ENCODE peak calls at places on chromosomes 7 and 10, in seven cellular contexts. X is SK-N-SH, R is GM12892, A is HepG2, W is K562, J is H1, G is GM12878. C is an unnamed sample.

GRCh38 chr7:97555845-97556431 is 175.9 kb upstream of the TAC1 start:
- DNase-seq in J (no peak), X (no peak), W (no peak), A (no peak), G (no peak), R (no peak), C (no peak)

GRCh38 chr7:50730459-50731400 is 52.0 kb downstream of the GRB10 start:
- DNase-seq in X (no peak), W (no peak), G (no peak), R (no peak), A (peak), J (no peak), C (no peak)

GRCh38 chr7:44284216-44284615 is 41.2 kb downstream of the CAMK2B start:
- DNase-seq in J (no peak), X (peak), W (no peak), G (no peak), A (no peak), R (no peak), C (no peak)

GRCh38 chr7:104883718-104884452 is 130.1 kb upstream of the KMT2E start:
- DNase-seq in R (peak), X (peak), J (peak), W (peak), A (peak), G (peak), C (peak)

GRCh38 chr7:91713669-91714068 is 166.8 kb downstream of the MTERF1 start:
- DNase-seq in X (no peak), J (no peak), R (no peak), G (no peak), A (no peak), W (no peak), C (no peak)

GRCh38 chr7:40147371-40148246 is 12.8 kb downstream of the SUGCT start:
- DNase-seq in W (no peak), J (no peak), A (no peak), X (no peak), G (no peak), R (no peak), C (no peak)

GRCh38 chr10:42523098-42523497 is 115.3 kb downstream of the ZNF33B start:
- DNase-seq in X (no peak), J (no peak), R (no peak), G (no peak), W (no peak), A (no peak), C (no peak)

GRCh38 chr7:12692035-12692434 is 4.6 kb downstream of the ARL4A start:
- DNase-seq in A (no peak), G (no peak), J (no peak), X (no peak), W (no peak), R (no peak), C (no peak)

GRCh38 chr7:85475071-85475470 is 288.2 kb upstream of the SEMA3D start:
- DNase-seq in W (no peak), R (no peak), G (no peak), X (no peak), J (no peak), A (no peak), C (no peak)

GRCh38 chr10:124697837-124698559 is 46.2 kb downstream of the FAM53B start:
- DNase-seq in W (no peak), A (no peak), R (no peak), J (no peak), X (no peak), G (no peak), C (no peak)

GRCh38 chr7:57403601-57404342 is 46.2 kb upstream of the ZNF716 start:
- DNase-seq in A (no peak), W (peak), J (no peak), X (peak), R (no peak), G (no peak), C (no peak)

GRCh38 chr10:62728479-62728878 is 76.0 kb upstream of the ADO start:
- DNase-seq in X (no peak), J (no peak), W (no peak), A (no peak), G (no peak), R (no peak), C (no peak)

GRCh38 chr10:9645404-9645803 is 1372.3 kb upstream of the CELF2 start:
- DNase-seq in W (no peak), X (no peak), J (no peak), G (no peak), A (no peak), R (no peak), C (no peak)

GRCh38 chr7:142873281-142873784 is 12.2 kb downstream of the TRPV6 start:
- DNase-seq in G (no peak), R (peak), W (peak), J (no peak), A (no peak), X (peak), C (peak)

GRCh38 chr10:97063271-97063982 is 122.3 kb downstream of the SLIT1 start:
- DNase-seq in W (no peak), R (no peak), J (no peak), G (no peak), A (no peak), X (no peak), C (no peak)

GRCh38 chr7:38057829-38058228 is 120.2 kb upstream of the STARD3NL start:
- DNase-seq in J (no peak), A (no peak), X (no peak), R (no peak), W (no peak), G (no peak), C (no peak)

GRCh38 chr7:97015787-97016391 is 8.7 kb downstream of the DLX5 start:
- DNase-seq in X (no peak), J (no peak), G (no peak), A (peak), W (no peak), R (no peak), C (no peak)

GRCh38 chr10:78520737-78521430 is 487.2 kb downstream of the RPS24 start:
- DNase-seq in X (no peak), G (no peak), W (peak), R (no peak), J (peak), A (peak), C (no peak)

GRCh38 chr7:117014673-117015133 is 61.4 kb downstream of the ST7 start:
- DNase-seq in G (no peak), W (peak), J (no peak), R (no peak), X (peak), A (no peak), C (no peak)

GRCh38 chr10:17222329-17222728 is 5.7 kb upstream of the VIM start:
- DNase-seq in X (no peak), G (no peak), W (no peak), R (no peak), J (no peak), A (no peak), C (no peak)

GRCh38 chr7:18402488-18403183 is 92.9 kb upstream of the HDAC9 start:
- DNase-seq in G (no peak), R (no peak), J (no peak), A (no peak), X (no peak), W (no peak), C (no peak)

GRCh38 chr10:122112625-122113160 is 123.7 kb downstream of the TACC2 start:
- DNase-seq in R (no peak), W (peak), A (peak), G (no peak), X (peak), J (peak), C (no peak)

GRCh38 chr10:62374862-62375710 is 917 bp downstream of the ZNF365 start:
- DNase-seq in X (peak), J (no peak), R (no peak), G (no peak), A (no peak), W (no peak), C (no peak)

GRCh38 chr10:75111367-75111905 is at the start of gene SAMD8:
- DNase-seq in W (peak), R (peak), G (peak), X (peak), J (peak), A (peak), C (peak)

GRCh38 chr7:19984231-19984632 is 210.8 kb upstream of the TMEM196 start:
- DNase-seq in R (no peak), X (no peak), W (peak), G (no peak), A (no peak), J (no peak), C (no peak)

GRCh38 chr7:150371131-150371995 is 2.7 kb downstream of the REPIN1 start:
- DNase-seq in G (no peak), A (no peak), X (no peak), R (no peak), J (no peak), W (no peak), C (no peak)

GRCh38 chr10:99172950-99173349 is 62.7 kb downstream of the HPSE2 start:
- DNase-seq in J (no peak), G (no peak), X (no peak), A (no peak), R (no peak), W (no peak), C (no peak)

GRCh38 chr10:129277080-129277479 is 190.0 kb upstream of the MGMT start:
- DNase-seq in G (no peak), J (no peak), R (no peak), W (no peak), A (no peak), X (no peak), C (no peak)

GRCh38 chr10:124125305-124126116 is 32.1 kb upstream of the CHST15 start:
- DNase-seq in X (no peak), R (no peak), G (no peak), A (peak), J (no peak), W (no peak), C (no peak)

GRCh38 chr10:34299105-34299611 is 515.9 kb downstream of the PARD3 start:
- DNase-seq in A (no peak), G (no peak), R (no peak), X (no peak), W (no peak), J (no peak), C (no peak)

GRCh38 chr10:70998086-70998485 is 109.7 kb upstream of the PCBD1 start:
- DNase-seq in R (no peak), A (no peak), J (no peak), X (no peak), W (no peak), G (no peak), C (no peak)

GRCh38 chr10:78726171-78726570 is 342.6 kb upstream of the ZMIZ1 start:
- DNase-seq in R (no peak), A (no peak), X (no peak), J (no peak), W (no peak), G (no peak), C (no peak)

DNA sequence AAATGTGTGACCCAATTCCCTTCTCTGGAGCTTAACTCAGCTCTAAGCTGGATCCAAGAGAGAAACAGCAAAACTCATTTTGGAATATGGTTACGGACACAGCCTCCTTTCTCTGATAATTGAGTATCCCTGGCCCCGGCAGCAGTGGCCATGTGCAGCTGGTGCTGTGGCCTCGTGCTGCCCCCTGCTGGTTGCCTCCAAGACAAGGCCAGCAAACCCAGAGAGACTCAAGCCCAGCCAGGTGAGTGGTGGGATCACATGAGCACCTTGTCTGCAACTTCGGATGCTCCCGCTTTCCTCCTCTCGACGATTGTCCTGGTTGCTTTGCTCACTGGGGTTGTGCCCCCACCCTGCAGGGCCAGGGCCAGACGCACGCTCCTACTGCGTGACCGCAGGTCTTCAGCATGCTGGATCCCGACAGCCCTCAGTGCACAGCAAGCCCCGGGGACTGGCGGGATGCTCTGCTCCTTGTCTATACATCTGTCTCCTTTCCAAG is 19.4 kb downstream of the SFTPD start:
- DNase-seq in R (peak), G (no peak), J (peak), A (peak), W (peak), X (peak), C (peak)
- TF ChIP-seq TAF1 in R (no peak), G (no peak), J (no peak), A (no peak), W (no peak), X (no peak), C (no peak)

GRCh38 chr7:2048531-2048930 is 184.2 kb downstream of the MAD1L1 start:
- DNase-seq in X (no peak), R (no peak), A (no peak), G (no peak), W (no peak), J (no peak), C (no peak)
- TF ChIP-seq POLR2AphosphoS5 in X (no peak), R (no peak), A (no peak), G (no peak), W (no peak), J (no peak), C (no peak)

GRCh38 chr10:48878091-48878490 is 61.5 kb downstream of the LRRC18 start:
- DNase-seq in J (no peak), R (no peak), A (no peak), G (no peak), W (no peak), X (no peak), C (no peak)
- TF ChIP-seq TAF1 in J (no peak), R (no peak), A (no peak), G (no peak), W (no peak), X (no peak), C (no peak)

DNA sequence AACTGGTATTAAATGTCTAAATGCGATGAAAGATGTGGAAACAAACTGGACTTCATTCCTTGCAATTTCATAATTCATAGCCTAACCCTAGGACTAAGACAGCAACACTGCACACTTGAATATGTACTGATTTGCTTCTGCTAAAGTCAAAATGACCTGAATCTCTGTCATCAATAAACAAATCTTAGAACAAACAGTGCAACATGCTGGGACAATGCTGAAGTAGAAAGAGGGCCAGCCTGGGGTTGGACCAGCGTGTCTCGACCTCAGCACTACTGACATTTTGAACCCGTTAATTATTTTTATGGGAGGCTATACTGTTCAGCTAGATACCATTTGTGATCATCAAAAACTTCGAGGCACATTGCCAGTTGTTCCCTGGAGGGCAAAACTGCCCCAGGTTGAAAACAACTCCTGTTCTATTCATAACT is 47.1 kb downstream of the MYOF start:
- DNase-seq in R (no peak), J (no peak), G (no peak), W (no peak), X (no peak), A (no peak), C (no peak)
- TF ChIP-seq POLR2AphosphoS5 in R (no peak), J (no peak), G (no peak), W (no peak), X (no peak), A (no peak), C (no peak)

GRCh38 chr7:1508277-1508758 is 4.1 kb upstream of the INTS1 start:
- DNase-seq in R (no peak), X (no peak), J (no peak), W (peak), A (no peak), G (no peak), C (no peak)
- TF ChIP-seq TAF1 in R (no peak), X (no peak), J (no peak), W (no peak), A (no peak), G (no peak), C (no peak)

GRCh38 chr7:155003215-155003999 is 483 bp upstream of the PAXIP1 start:
- DNase-seq in A (peak), W (peak), X (peak), G (no peak), J (no peak), R (peak), C (peak)
- TF ChIP-seq POLR2AphosphoS5 in A (peak), W (peak), X (peak), G (peak), J (no peak), R (peak), C (peak)